ENCODE peak calls at places on chromosomes 16 and 17, in six cellular contexts. Z, G, U, P, X and Y are unnamed samples.
A peak's percentile ranks its signal among the peaks of the same experiment; 100 is the strongest.

GRCh38 chr17:7356072-7356549 is 1.2 kb downstream of the TMEM95 start:
- DNase-seq in G (peak; percentile 81), P (peak; percentile 59), X (peak; percentile 87), U (peak; percentile 75), Z (peak; percentile 73), Y (peak; percentile 80)

GRCh38 chr17:42928714-42929496 is 28.3 kb downstream of the G6PC1 start:
- DNase-seq in G (peak; percentile 78), P (peak; percentile 61), U (peak; percentile 61), Z (peak; percentile 78), X (peak; percentile 79), Y (peak; percentile 57)

GRCh38 chr17:72372185-72372584 is 251.4 kb downstream of the SOX9 start:
- DNase-seq in P (no peak), U (no peak), Z (no peak), G (peak; percentile 58), X (no peak), Y (no peak)

GRCh38 chr17:56897646-56898424 is 16.0 kb downstream of the TRIM25 start:
- DNase-seq in X (no peak), G (no peak), P (no peak), U (no peak), Z (no peak), Y (no peak)

GRCh38 chr17:8277317-8277716 is 11.2 kb upstream of the RANGRF start:
- DNase-seq in P (no peak), Z (no peak), G (no peak), X (no peak), U (no peak), Y (no peak)

GRCh38 chr16:1870365-1871082 is 1.4 kb downstream of the MEIOB start:
- DNase-seq in G (peak; percentile 77), U (no peak), X (no peak), P (no peak), Z (peak; percentile 17), Y (peak; percentile 92)

GRCh38 chr16:52512297-52512987 is 34.5 kb downstream of the TOX3 start:
- DNase-seq in U (no peak), G (no peak), X (no peak), P (no peak), Z (no peak), Y (no peak)

GRCh38 chr17:6231886-6232767 is 161.9 kb downstream of the WSCD1 start:
- DNase-seq in G (peak; percentile 38), U (no peak), Z (peak; percentile 23), P (peak; percentile 14), X (no peak), Y (peak; percentile 79)

GRCh38 chr16:73298562-73298961 is 250.6 kb upstream of the ZFHX3 start:
- DNase-seq in P (no peak), X (no peak), G (no peak), U (no peak), Z (no peak), Y (peak; percentile 46)

GRCh38 chr16:66901626-66902025 is 17.1 kb downstream of the CDH16 start:
- DNase-seq in U (no peak), X (no peak), P (no peak), G (no peak), Z (no peak), Y (no peak)

GRCh38 chr16:67447508-67448076 is 16.7 kb downstream of the HSD11B2 start:
- DNase-seq in U (no peak), G (peak; percentile 53), X (peak; percentile 77), P (peak; percentile 11), Z (peak; percentile 30), Y (peak; percentile 72)

GRCh38 chr16:79589495-79590134 is 10.9 kb downstream of the MAF start:
- DNase-seq in X (no peak), U (no peak), Z (no peak), G (no peak), P (no peak), Y (no peak)

GRCh38 chr17:13160281-13160680 is 142.5 kb upstream of the ELAC2 start:
- DNase-seq in P (no peak), G (no peak), U (no peak), Z (no peak), X (no peak), Y (no peak)

GRCh38 chr16:80718480-80719220 is 85.7 kb downstream of the CDYL2 start:
- DNase-seq in X (no peak), P (no peak), Z (peak; percentile 4), G (peak; percentile 33), U (no peak), Y (no peak)

GRCh38 chr16:843771-844170 is 43.2 kb upstream of the GNG13 start:
- DNase-seq in X (no peak), U (no peak), P (no peak), Z (no peak), G (no peak), Y (no peak)

GRCh38 chr16:29025218-29025617 is 40.4 kb downstream of the LAT start:
- DNase-seq in G (no peak), U (no peak), Z (no peak), P (no peak), X (peak; percentile 65), Y (no peak)

GRCh38 chr16:56357765-56358322 is 67.5 kb downstream of the AMFR start:
- DNase-seq in P (no peak), X (no peak), U (no peak), G (no peak), Z (no peak), Y (no peak)

GRCh38 chr16:49632111-49632797 is 223.7 kb downstream of the ZNF423 start:
- DNase-seq in X (no peak), U (no peak), P (no peak), G (no peak), Z (no peak), Y (no peak)

GRCh38 chr17:17798573-17799255 is 38.1 kb downstream of the SREBF1 start:
- DNase-seq in Z (no peak), X (no peak), G (no peak), U (no peak), P (no peak), Y (no peak)

GRCh38 chr17:73297934-73298861 is 13.6 kb downstream of the CDC42EP4 start:
- DNase-seq in X (no peak), G (peak; percentile 48), P (no peak), U (no peak), Z (no peak), Y (no peak)

GRCh38 chr16:88464447-88465318 is 11.6 kb downstream of the ZFPM1 start:
- DNase-seq in U (no peak), X (no peak), P (no peak), G (no peak), Z (no peak), Y (no peak)

GRCh38 chr17:17414316-17414937 is 62.4 kb upstream of the MED9 start:
- DNase-seq in X (no peak), G (peak; percentile 75), Z (no peak), P (no peak), U (peak; percentile 64), Y (no peak)

GRCh38 chr16:261031-261691 is 14.6 kb downstream of the RGS11 start:
- DNase-seq in P (no peak), U (no peak), X (no peak), Z (no peak), G (no peak), Y (no peak)